ENCODE peak calls at places on chromosomes 16 and 17, in eight cellular contexts. E is fibroblast of the aortic adventitia, C is lower leg skin, J is A549, N is left lung, O is psoas muscle, T is heart right ventricle, H is AG10803. X is an unnamed sample.
A peak's percentile ranks its signal among the peaks of the same experiment; 100 is the strongest.

GRCh38 chr17:69567130-69567529 is 152.6 kb downstream of the MAP2K6 start:
- DNase-seq in E (no peak), C (no peak), J (no peak), N (no peak), O (no peak), T (no peak), H (peak; percentile 6), X (no peak)

GRCh38 chr16:13607289-13607688 is 312.7 kb upstream of the ERCC4 start:
- DNase-seq in E (no peak), C (no peak), J (no peak), N (no peak), O (no peak), T (no peak), H (no peak), X (no peak)

GRCh38 chr17:56598471-56598870 is 5.0 kb downstream of the NOG start:
- DNase-seq in E (no peak), C (no peak), J (no peak), N (no peak), O (no peak), T (no peak), H (peak; percentile 49), X (no peak)

GRCh38 chr16:87226926-87227650 is 90.1 kb downstream of the C16orf95 start:
- DNase-seq in E (peak; percentile 90), C (peak; percentile 50), J (no peak), N (no peak), O (peak; percentile 48), T (no peak), H (peak; percentile 85), X (peak; percentile 34)

GRCh38 chr17:17723354-17724261 is 42.4 kb downstream of the RAI1 start:
- DNase-seq in E (peak; percentile 77), C (no peak), J (no peak), N (peak; percentile 80), O (no peak), T (no peak), H (peak; percentile 72), X (no peak)

GRCh38 chr17:77698903-77699615 is 259.4 kb upstream of the TNRC6C start:
- DNase-seq in E (no peak), C (peak; percentile 61), J (no peak), N (no peak), O (no peak), T (no peak), H (no peak), X (no peak)

GRCh38 chr16:61014869-61015268 is 1021.4 kb downstream of the CDH8 start:
- DNase-seq in E (no peak), C (no peak), J (no peak), N (no peak), O (no peak), T (no peak), H (no peak), X (no peak)

GRCh38 chr17:41710472-41711090 is 1.6 kb upstream of the GAST start:
- DNase-seq in E (peak; percentile 74), C (no peak), J (no peak), N (no peak), O (no peak), T (no peak), H (peak; percentile 67), X (no peak)

GRCh38 chr17:34797724-34798123 is 163.5 kb downstream of the CCT6B start:
- DNase-seq in E (peak; percentile 23), C (no peak), J (peak; percentile 31), N (no peak), O (no peak), T (no peak), H (peak; percentile 8), X (no peak)

GRCh38 chr16:57225978-57226377 is 19.1 kb upstream of the ARL2BP start:
- DNase-seq in E (no peak), C (no peak), J (no peak), N (no peak), O (no peak), T (no peak), H (no peak), X (no peak)
- TF ChIP-seq CTCF in E (no peak), C (no peak), J (no peak), N (no peak), O (no peak), T (no peak), H (no peak), X (no peak)

DNA sequence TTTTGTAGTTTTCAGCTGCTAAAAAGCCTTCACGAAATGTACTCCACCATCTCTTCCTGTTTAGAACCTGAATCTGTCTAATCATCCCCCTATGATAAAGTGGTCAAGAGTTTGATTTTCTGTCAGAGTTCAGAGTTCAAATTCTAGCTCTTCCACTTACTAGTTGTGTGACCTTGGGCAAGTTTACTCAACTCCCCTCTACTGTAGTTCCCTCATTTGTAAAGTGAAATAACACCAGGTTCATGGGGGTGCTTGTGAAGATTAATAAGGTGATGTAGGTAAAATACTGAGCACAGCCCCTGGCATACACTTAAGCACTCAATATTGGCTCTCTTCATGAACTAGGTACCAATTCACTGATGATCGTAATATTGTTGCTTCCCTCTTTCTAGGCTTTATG is 1.2 kb upstream of the CDC6 start:
- DNase-seq in E (no peak), C (no peak), J (no peak), N (no peak), O (no peak), T (no peak), H (no peak), X (no peak)
- H3K4me3 ChIP-seq in E (no peak overlapping the region), C (no peak overlapping the region), J (no peak overlapping the region), N (no peak overlapping the region), O (no peak overlapping the region), T (no peak overlapping the region), H (no peak overlapping the region), X (no peak overlapping the region)

DNA sequence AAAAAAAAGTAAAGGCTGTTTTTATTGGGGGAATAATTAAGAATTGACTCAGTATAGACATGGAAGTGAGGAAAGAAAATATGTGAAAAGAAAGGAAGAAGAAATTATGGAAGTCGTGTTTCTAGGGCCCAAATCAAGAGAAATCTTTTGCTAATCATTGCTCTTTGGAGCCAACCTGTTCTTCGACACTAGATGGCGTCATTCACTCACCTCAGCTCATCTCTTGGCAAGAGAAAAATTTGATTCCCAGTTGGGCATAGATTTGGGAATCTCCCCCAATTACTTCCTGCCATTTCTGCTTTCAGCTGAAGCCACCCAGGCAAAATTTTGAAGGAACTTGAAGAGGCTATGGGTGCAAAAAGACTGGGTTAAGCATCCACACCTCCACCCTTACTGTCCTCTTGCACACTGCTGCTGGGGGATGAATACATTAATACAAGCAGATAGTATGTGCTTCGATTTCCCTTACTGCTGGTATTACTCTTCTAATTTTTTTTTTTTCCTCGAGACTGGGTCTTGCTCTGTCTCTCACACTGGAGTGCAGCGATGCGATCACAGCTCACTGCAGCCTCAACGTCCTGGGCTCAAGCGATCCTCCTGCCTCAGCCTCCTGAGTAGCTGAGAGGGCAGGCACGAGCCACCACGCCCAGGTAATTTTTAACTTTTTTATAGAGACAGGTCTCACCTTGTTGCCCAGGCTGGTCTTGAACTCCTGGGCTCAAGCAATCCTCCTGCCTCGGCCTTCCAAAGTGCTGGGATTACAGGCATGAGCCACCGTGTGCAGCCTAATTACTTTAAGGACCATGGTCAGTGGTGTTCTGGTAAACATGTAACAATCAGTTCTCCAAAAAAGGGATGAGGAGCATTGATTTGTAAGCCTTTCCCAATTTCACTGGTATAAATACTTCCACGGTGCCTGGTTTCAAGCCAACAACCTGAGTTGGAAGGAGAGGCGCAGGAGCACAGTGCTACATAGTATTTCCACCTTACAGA is 13.5 kb downstream of the PSMD7 start:
- DNase-seq in E (peak; percentile 67), C (no peak), J (peak; percentile 57), N (no peak), O (no peak), T (no peak), H (peak; percentile 58), X (no peak)
- TF ChIP-seq CTCF in E (peak; percentile 75), C (no peak), J (peak; percentile 90), N (peak; percentile 56), O (peak; percentile 72), T (peak; percentile 81), H (peak; percentile 87), X (peak; percentile 68)

DNA sequence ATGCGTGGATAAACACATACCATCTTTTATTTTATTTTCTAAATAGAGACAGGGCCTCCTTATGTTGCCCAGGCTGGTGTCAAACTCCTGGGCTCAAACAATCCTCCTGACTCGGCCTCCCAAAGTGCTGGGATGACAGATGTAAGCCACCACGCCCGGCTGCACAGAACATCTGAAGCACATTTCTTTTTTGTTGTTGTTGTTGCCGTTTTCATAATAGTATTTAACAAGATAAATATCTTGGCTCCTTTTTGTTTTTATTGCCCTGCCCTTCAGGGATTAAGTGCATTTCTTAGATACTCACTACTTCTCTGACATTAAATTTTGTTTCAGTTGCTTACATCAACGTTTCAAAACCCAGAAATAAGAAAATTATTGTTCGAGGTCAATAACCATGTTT is 37.4 kb downstream of the ANKRD11 start:
- DNase-seq in E (no peak), C (no peak), J (no peak), N (no peak), O (no peak), T (no peak), H (no peak), X (no peak)
- H3K4me3 ChIP-seq in E (no peak overlapping the region), C (no peak overlapping the region), J (no peak overlapping the region), N (no peak overlapping the region), O (no peak overlapping the region), T (no peak overlapping the region), H (no peak overlapping the region), X (no peak overlapping the region)

GRCh38 chr17:21218831-21219380 is 4.9 kb upstream of the TMEM11 start:
- DNase-seq in E (no peak), C (no peak), J (no peak), N (no peak), O (no peak), T (no peak), H (no peak), X (no peak)
- TF ChIP-seq CTCF in E (no peak), C (no peak), J (no peak), N (no peak), O (no peak), T (no peak), H (no peak), X (no peak)

GRCh38 chr16:18809165-18809564 is 7.8 kb upstream of the ARL6IP1 start:
- DNase-seq in E (no peak), C (no peak), J (no peak), N (no peak), O (no peak), T (no peak), H (no peak), X (no peak)

GRCh38 chr16:18816286-18816685 is 14.9 kb upstream of the ARL6IP1 start:
- DNase-seq in E (no peak), C (no peak), J (no peak), N (no peak), O (no peak), T (no peak), H (no peak), X (no peak)

GRCh38 chr16:18811925-18812324 is 10.6 kb upstream of the ARL6IP1 start:
- DNase-seq in E (no peak), C (no peak), J (no peak), N (no peak), O (no peak), T (no peak), H (no peak), X (no peak)
- H3K4me3 ChIP-seq in E (no peak overlapping the region), C (no peak overlapping the region), J (no peak overlapping the region), N (no peak overlapping the region), O (peak overlapping the region; percentile 20), T (no peak overlapping the region), H (no peak overlapping the region), X (no peak overlapping the region)